ENCODE peak calls at places on chromosome 14, in ten cellular contexts. One of them, this sample, is unnamed.

GRCh38 chr14:21300892-21301291 is 21.0 kb downstream of the RPGRIP1 start:
- DNase-seq in nephron progenitor cell: peak; percentile 67
- DNase-seq in lung: no peak
- DNase-seq in NCI-H1436: no peak
- DNase-seq in D721Med: no peak
- DNase-seq in GM23248: peak; percentile 13
- DNase-seq in HT-29: no peak
- DNase-seq in NCI-H2107: no peak
- DNase-seq in non-pigmented ciliary epithelial cell: no peak
- DNase-seq in cardiac septum: no peak
- DNase-seq in this sample: no peak

GRCh38 chr14:29743566-29743965 is 184.1 kb downstream of the PRKD1 start:
- DNase-seq in D721Med: no peak
- DNase-seq in NCI-H1436: no peak
- DNase-seq in GM23248: no peak
- DNase-seq in cardiac septum: no peak
- DNase-seq in HT-29: no peak
- DNase-seq in non-pigmented ciliary epithelial cell: no peak
- DNase-seq in nephron progenitor cell: no peak
- DNase-seq in lung: no peak
- DNase-seq in NCI-H2107: peak; percentile 68
- DNase-seq in this sample: no peak

GRCh38 chr14:70662816-70663215 is 21.1 kb downstream of the TTC9 start:
- DNase-seq in D721Med: no peak
- DNase-seq in lung: no peak
- DNase-seq in cardiac septum: no peak
- DNase-seq in GM23248: no peak
- DNase-seq in NCI-H2107: no peak
- DNase-seq in non-pigmented ciliary epithelial cell: no peak
- DNase-seq in NCI-H1436: no peak
- DNase-seq in HT-29: no peak
- DNase-seq in nephron progenitor cell: no peak
- DNase-seq in this sample: no peak

GRCh38 chr14:74613211-74613914 is 1.3 kb upstream of the LTBP2 start:
- DNase-seq in NCI-H2107: no peak
- DNase-seq in lung: no peak
- DNase-seq in NCI-H1436: no peak
- DNase-seq in D721Med: no peak
- DNase-seq in GM23248: no peak
- DNase-seq in nephron progenitor cell: peak; percentile 30
- DNase-seq in cardiac septum: no peak
- DNase-seq in non-pigmented ciliary epithelial cell: no peak
- DNase-seq in HT-29: no peak
- DNase-seq in this sample: no peak

GRCh38 chr14:61417141-61417540 is 95.8 kb downstream of the PRKCH start:
- DNase-seq in lung: no peak
- DNase-seq in NCI-H2107: no peak
- DNase-seq in cardiac septum: no peak
- DNase-seq in D721Med: no peak
- DNase-seq in HT-29: no peak
- DNase-seq in non-pigmented ciliary epithelial cell: no peak
- DNase-seq in NCI-H1436: no peak
- DNase-seq in nephron progenitor cell: no peak
- DNase-seq in GM23248: no peak
- DNase-seq in this sample: no peak

GRCh38 chr14:30272848-30273563 is 286.0 kb upstream of the G2E3 start:
- DNase-seq in lung: no peak
- DNase-seq in GM23248: no peak
- DNase-seq in D721Med: no peak
- DNase-seq in cardiac septum: no peak
- DNase-seq in nephron progenitor cell: no peak
- DNase-seq in HT-29: no peak
- DNase-seq in non-pigmented ciliary epithelial cell: no peak
- DNase-seq in NCI-H2107: no peak
- DNase-seq in NCI-H1436: peak; percentile 93
- DNase-seq in this sample: no peak

GRCh38 chr14:35374273-35374681 is 30.3 kb downstream of the NFKBIA start:
- DNase-seq in nephron progenitor cell: no peak
- DNase-seq in NCI-H2107: no peak
- DNase-seq in NCI-H1436: no peak
- DNase-seq in D721Med: no peak
- DNase-seq in lung: peak; percentile 84
- DNase-seq in GM23248: peak; percentile 98
- DNase-seq in cardiac septum: no peak
- DNase-seq in HT-29: peak; percentile 78
- DNase-seq in non-pigmented ciliary epithelial cell: peak; percentile 86
- DNase-seq in this sample: peak; percentile 97

GRCh38 chr14:100898935-100899840 is 4.3 kb downstream of the RTL1 start:
- DNase-seq in nephron progenitor cell: no peak
- DNase-seq in non-pigmented ciliary epithelial cell: no peak
- DNase-seq in lung: peak; percentile 24
- DNase-seq in HT-29: no peak
- DNase-seq in GM23248: no peak
- DNase-seq in NCI-H1436: peak; percentile 66
- DNase-seq in D721Med: no peak
- DNase-seq in cardiac septum: peak; percentile 56
- DNase-seq in NCI-H2107: peak; percentile 82
- DNase-seq in this sample: no peak

GRCh38 chr14:72305555-72305954 is 373.3 kb downstream of the RGS6 start:
- DNase-seq in NCI-H2107: no peak
- DNase-seq in non-pigmented ciliary epithelial cell: no peak
- DNase-seq in GM23248: no peak
- DNase-seq in D721Med: no peak
- DNase-seq in HT-29: no peak
- DNase-seq in cardiac septum: no peak
- DNase-seq in nephron progenitor cell: no peak
- DNase-seq in NCI-H1436: no peak
- DNase-seq in lung: no peak
- DNase-seq in this sample: no peak

This sample was measured in skeletal muscle cell.